ENCODE peak calls at places on chromosomes 4 and X, in five cellular contexts. One of them, this sample, is unnamed.

GRCh38 chrX:68895339-68896250 is 66.8 kb downstream of the EFNB1 start:
- DNase-seq in COLO829: no peak
- DNase-seq in head of caudate nucleus: peak
- DNase-seq in EL: peak
- DNase-seq in T-helper 2 cell: no peak
- DNase-seq in this sample: no peak

GRCh38 chr4:16118090-16118489 is 34.3 kb upstream of the PROM1 start:
- DNase-seq in COLO829: no peak
- DNase-seq in head of caudate nucleus: no peak
- DNase-seq in EL: no peak
- DNase-seq in T-helper 2 cell: no peak
- DNase-seq in this sample: no peak

GRCh38 chr4:74217365-74217764 is 59.4 kb downstream of the MTHFD2L start:
- DNase-seq in COLO829: no peak
- DNase-seq in head of caudate nucleus: no peak
- DNase-seq in EL: peak
- DNase-seq in T-helper 2 cell: no peak
- DNase-seq in this sample: peak

GRCh38 chr4:3868146-3868840 is 102.1 kb downstream of the ADRA2C start:
- DNase-seq in COLO829: peak
- DNase-seq in head of caudate nucleus: no peak
- DNase-seq in EL: peak
- DNase-seq in T-helper 2 cell: no peak
- DNase-seq in this sample: no peak

GRCh38 chr4:15536552-15537499 is 67.1 kb downstream of the CC2D2A start:
- DNase-seq in COLO829: no peak
- DNase-seq in head of caudate nucleus: no peak
- DNase-seq in EL: no peak
- DNase-seq in T-helper 2 cell: no peak
- DNase-seq in this sample: no peak

GRCh38 chr4:75800972-75801371 is 76.6 kb downstream of the USO1 start:
- DNase-seq in COLO829: peak
- DNase-seq in head of caudate nucleus: no peak
- DNase-seq in EL: peak
- DNase-seq in T-helper 2 cell: no peak
- DNase-seq in this sample: no peak

GRCh38 chr4:169540774-169541173 is 71.6 kb downstream of the NEK1 start:
- DNase-seq in COLO829: no peak
- DNase-seq in head of caudate nucleus: no peak
- DNase-seq in EL: no peak
- DNase-seq in T-helper 2 cell: no peak
- DNase-seq in this sample: no peak

GRCh38 chrX:346034-346813 is 27.6 kb upstream of the GTPBP6 start:
- DNase-seq in COLO829: no peak
- DNase-seq in head of caudate nucleus: no peak
- DNase-seq in EL: no peak
- DNase-seq in T-helper 2 cell: no peak
- DNase-seq in this sample: no peak

GRCh38 chr4:94889961-94890360 is 132.2 kb downstream of the BMPR1B start:
- DNase-seq in COLO829: peak
- DNase-seq in head of caudate nucleus: no peak
- DNase-seq in EL: no peak
- DNase-seq in T-helper 2 cell: no peak
- DNase-seq in this sample: peak

GRCh38 chr4:52196606-52197130 is 145.6 kb downstream of the SPATA18 start:
- DNase-seq in COLO829: no peak
- DNase-seq in head of caudate nucleus: no peak
- DNase-seq in EL: no peak
- DNase-seq in T-helper 2 cell: no peak
- DNase-seq in this sample: no peak

GRCh38 chrX:130626521-130626920 is 224.7 kb downstream of the RBMX2 start:
- DNase-seq in COLO829: no peak
- DNase-seq in head of caudate nucleus: no peak
- DNase-seq in EL: no peak
- DNase-seq in T-helper 2 cell: no peak
- DNase-seq in this sample: peak

GRCh38 chrX:44874481-44875184 is 1.6 kb downstream of the KDM6A start:
- DNase-seq in COLO829: peak
- DNase-seq in head of caudate nucleus: peak
- DNase-seq in EL: peak
- DNase-seq in T-helper 2 cell: no peak
- DNase-seq in this sample: no peak

GRCh38 chr4:136893638-136894037 is 638.7 kb downstream of the PCDH18 start:
- DNase-seq in COLO829: no peak
- DNase-seq in head of caudate nucleus: no peak
- DNase-seq in EL: no peak
- DNase-seq in T-helper 2 cell: no peak
- DNase-seq in this sample: no peak

GRCh38 chr4:3045500-3045850 is 28.9 kb downstream of the HTT-AS start:
- DNase-seq in COLO829: no peak
- DNase-seq in head of caudate nucleus: peak
- DNase-seq in EL: peak
- DNase-seq in T-helper 2 cell: peak
- DNase-seq in this sample: peak

GRCh38 chr4:74742191-74742590 is 52.1 kb downstream of the BTC start:
- DNase-seq in COLO829: no peak
- DNase-seq in head of caudate nucleus: no peak
- DNase-seq in EL: no peak
- DNase-seq in T-helper 2 cell: no peak
- DNase-seq in this sample: no peak

GRCh38 chrX:133645251-133645650 is 230.0 kb upstream of the GPC4 start:
- DNase-seq in COLO829: no peak
- DNase-seq in head of caudate nucleus: no peak
- DNase-seq in EL: no peak
- DNase-seq in T-helper 2 cell: no peak
- DNase-seq in this sample: no peak

GRCh38 chrX:40402771-40403533 is 177.8 kb upstream of the ATP6AP2 start:
- DNase-seq in COLO829: no peak
- DNase-seq in head of caudate nucleus: peak
- DNase-seq in EL: peak
- DNase-seq in T-helper 2 cell: no peak
- DNase-seq in this sample: peak

GRCh38 chrX:41781500-41781899 is 57.5 kb downstream of the GPR82 start:
- DNase-seq in COLO829: peak
- DNase-seq in head of caudate nucleus: no peak
- DNase-seq in EL: peak
- DNase-seq in T-helper 2 cell: no peak
- DNase-seq in this sample: no peak

GRCh38 chr4:139492429-139492828 is 38.5 kb downstream of the RAB33B start:
- DNase-seq in COLO829: no peak
- DNase-seq in head of caudate nucleus: no peak
- DNase-seq in EL: no peak
- DNase-seq in T-helper 2 cell: no peak
- DNase-seq in this sample: no peak

GRCh38 chr4:163991268-163991667 is 496.8 kb downstream of the TMA16 start:
- DNase-seq in COLO829: no peak
- DNase-seq in head of caudate nucleus: no peak
- DNase-seq in EL: no peak
- DNase-seq in T-helper 2 cell: no peak
- DNase-seq in this sample: no peak

GRCh38 chr4:40363945-40364344 is 28.8 kb downstream of the CHRNA9 start:
- DNase-seq in COLO829: no peak
- DNase-seq in head of caudate nucleus: no peak
- DNase-seq in EL: no peak
- DNase-seq in T-helper 2 cell: no peak
- DNase-seq in this sample: no peak

GRCh38 chrX:74797338-74797887 is 127.8 kb downstream of the NEXMIF start:
- DNase-seq in COLO829: no peak
- DNase-seq in head of caudate nucleus: no peak
- DNase-seq in EL: no peak
- DNase-seq in T-helper 2 cell: no peak
- DNase-seq in this sample: no peak

GRCh38 chrX:5306654-5307121 is 922.0 kb downstream of the NLGN4X start:
- DNase-seq in COLO829: no peak
- DNase-seq in head of caudate nucleus: no peak
- DNase-seq in EL: no peak
- DNase-seq in T-helper 2 cell: no peak
- DNase-seq in this sample: no peak

GRCh38 chrX:150449313-150449712 is 86.2 kb downstream of the MAMLD1 start:
- DNase-seq in COLO829: no peak
- DNase-seq in head of caudate nucleus: no peak
- DNase-seq in EL: no peak
- DNase-seq in T-helper 2 cell: no peak
- DNase-seq in this sample: no peak

GRCh38 chrX:77894921-77895886 is at the start of gene MAGT1:
- DNase-seq in COLO829: peak
- DNase-seq in head of caudate nucleus: peak
- DNase-seq in EL: peak
- DNase-seq in T-helper 2 cell: peak
- DNase-seq in this sample: peak

GRCh38 chrX:110341189-110342035 is 17.2 kb upstream of the RTL9 start:
- DNase-seq in COLO829: peak
- DNase-seq in head of caudate nucleus: no peak
- DNase-seq in EL: peak
- DNase-seq in T-helper 2 cell: no peak
- DNase-seq in this sample: peak

This sample was measured in stromal cell of bone marrow.